ENCODE peak calls at places on chromosomes 16 and 17, in five cellular contexts. One of them, this sample, is unnamed.

GRCh38 chr16:85697441-85697840 is 8.7 kb upstream of the GINS2 start:
- DNase-seq in stimulated activated naive CD8-positive, alpha-beta T cell treated with anti-CD3 and anti-CD28 coated beads, Interleukin-15, amount 100 ng/mL, for 72 hours: no peak
- DNase-seq in AG09319: no peak
- DNase-seq in ovary: no peak
- DNase-seq in kidney tubule cell: no peak
- DNase-seq in this sample: no peak

GRCh38 chr16:89407925-89408300 is 82.4 kb downstream of the ANKRD11 start:
- DNase-seq in stimulated activated naive CD8-positive, alpha-beta T cell treated with anti-CD3 and anti-CD28 coated beads, Interleukin-15, amount 100 ng/mL, for 72 hours: no peak
- DNase-seq in AG09319: no peak
- DNase-seq in ovary: no peak
- DNase-seq in kidney tubule cell: no peak
- DNase-seq in this sample: no peak

GRCh38 chr17:20155258-20156195 is 146.4 kb downstream of the SPECC1 start:
- DNase-seq in stimulated activated naive CD8-positive, alpha-beta T cell treated with anti-CD3 and anti-CD28 coated beads, Interleukin-15, amount 100 ng/mL, for 72 hours: peak; percentile 93
- DNase-seq in AG09319: peak; percentile 77
- DNase-seq in ovary: peak; percentile 98
- DNase-seq in kidney tubule cell: peak; percentile 98
- DNase-seq in this sample: peak; percentile 30

GRCh38 chr17:21463779-21464407 is 87.7 kb downstream of the KCNJ12 start:
- DNase-seq in stimulated activated naive CD8-positive, alpha-beta T cell treated with anti-CD3 and anti-CD28 coated beads, Interleukin-15, amount 100 ng/mL, for 72 hours: no peak
- DNase-seq in AG09319: no peak
- DNase-seq in ovary: no peak
- DNase-seq in kidney tubule cell: no peak
- DNase-seq in this sample: no peak

GRCh38 chr16:11752856-11753255 is 10.2 kb upstream of the TXNDC11 start:
- DNase-seq in stimulated activated naive CD8-positive, alpha-beta T cell treated with anti-CD3 and anti-CD28 coated beads, Interleukin-15, amount 100 ng/mL, for 72 hours: no peak
- DNase-seq in AG09319: no peak
- DNase-seq in ovary: no peak
- DNase-seq in kidney tubule cell: no peak
- DNase-seq in this sample: no peak

GRCh38 chr17:48841395-48841831 is 10.6 kb downstream of the CALCOCO2 start:
- DNase-seq in stimulated activated naive CD8-positive, alpha-beta T cell treated with anti-CD3 and anti-CD28 coated beads, Interleukin-15, amount 100 ng/mL, for 72 hours: no peak
- DNase-seq in AG09319: no peak
- DNase-seq in ovary: no peak
- DNase-seq in kidney tubule cell: peak; percentile 25
- DNase-seq in this sample: peak; percentile 51

GRCh38 chr16:72299684-72300243 is 127.8 kb upstream of the PMFBP1 start:
- DNase-seq in stimulated activated naive CD8-positive, alpha-beta T cell treated with anti-CD3 and anti-CD28 coated beads, Interleukin-15, amount 100 ng/mL, for 72 hours: no peak
- DNase-seq in AG09319: no peak
- DNase-seq in ovary: no peak
- DNase-seq in kidney tubule cell: no peak
- DNase-seq in this sample: no peak

GRCh38 chr17:41392278-41392677 is 5.1 kb downstream of the KRT31 start:
- DNase-seq in stimulated activated naive CD8-positive, alpha-beta T cell treated with anti-CD3 and anti-CD28 coated beads, Interleukin-15, amount 100 ng/mL, for 72 hours: no peak
- DNase-seq in AG09319: no peak
- DNase-seq in ovary: no peak
- DNase-seq in kidney tubule cell: peak; percentile 61
- DNase-seq in this sample: no peak

GRCh38 chr17:42519546-42520444 is 16.2 kb upstream of the NAGLU start:
- DNase-seq in stimulated activated naive CD8-positive, alpha-beta T cell treated with anti-CD3 and anti-CD28 coated beads, Interleukin-15, amount 100 ng/mL, for 72 hours: no peak
- DNase-seq in AG09319: peak; percentile 97
- DNase-seq in ovary: peak; percentile 91
- DNase-seq in kidney tubule cell: peak; percentile 98
- DNase-seq in this sample: peak; percentile 99

GRCh38 chr17:58630883-58631522 is 60.8 kb downstream of the TEX14 start:
- DNase-seq in stimulated activated naive CD8-positive, alpha-beta T cell treated with anti-CD3 and anti-CD28 coated beads, Interleukin-15, amount 100 ng/mL, for 72 hours: peak; percentile 74
- DNase-seq in AG09319: no peak
- DNase-seq in ovary: peak; percentile 32
- DNase-seq in kidney tubule cell: no peak
- DNase-seq in this sample: no peak